ENCODE peak calls at places on chromosomes 1 and 21, in six cellular contexts. J is HCT116, M is MM.1S, X is psoas muscle, I is uterus, Z is fibroblast of lung. G is an unnamed sample. For H3K4me1, the result is how much of the 10 kb centered on the place peaks cover.

GRCh38 chr1:24454684-24455091 is 39.1 kb downstream of the NIPAL3 start:
- DNase-seq in I (no peak), J (no peak), Z (peak), X (no peak), M (no peak), G (no peak)

GRCh38 chr1:3522564-3523270 is 68.3 kb downstream of the ARHGEF16 start:
- DNase-seq in J (no peak), Z (no peak), M (no peak), I (no peak), X (no peak), G (no peak)

GRCh38 chr1:113307771-113308451 is 82.4 kb upstream of the MAGI3 start:
- DNase-seq in X (no peak), J (peak), Z (peak), M (no peak), I (no peak), G (peak)

GRCh38 chr1:154539486-154540483 is 18.7 kb downstream of the UBE2Q1 start:
- DNase-seq in I (no peak), X (no peak), Z (no peak), J (no peak), M (no peak), G (no peak)

GRCh38 chr1:197062692-197063091 is 4.4 kb downstream of the F13B start:
- DNase-seq in I (no peak), Z (no peak), J (no peak), X (no peak), M (no peak), G (no peak)

GRCh38 chr1:32888677-32889420 is 2.6 kb downstream of the HPCA start:
- DNase-seq in M (no peak), J (no peak), Z (no peak), X (no peak), I (no peak), G (no peak)

GRCh38 chr1:85274969-85275453 is 1.4 kb downstream of the BCL10 start:
- DNase-seq in M (no peak), J (no peak), I (no peak), Z (peak), X (no peak), G (peak)

GRCh38 chr21:39385299-39386145 is 36.6 kb upstream of the HMGN1 start:
- DNase-seq in J (no peak), I (peak), Z (peak), M (no peak), X (peak), G (no peak)

GRCh38 chr1:62207187-62207586 is 12.5 kb downstream of the L1TD1 start:
- DNase-seq in Z (no peak), I (no peak), J (no peak), M (no peak), X (no peak), G (no peak)
- H3K4me1 ChIP-seq in Z (under half), I (under half), J (under half), M (under half), X (under half), G (under half)

DNA sequence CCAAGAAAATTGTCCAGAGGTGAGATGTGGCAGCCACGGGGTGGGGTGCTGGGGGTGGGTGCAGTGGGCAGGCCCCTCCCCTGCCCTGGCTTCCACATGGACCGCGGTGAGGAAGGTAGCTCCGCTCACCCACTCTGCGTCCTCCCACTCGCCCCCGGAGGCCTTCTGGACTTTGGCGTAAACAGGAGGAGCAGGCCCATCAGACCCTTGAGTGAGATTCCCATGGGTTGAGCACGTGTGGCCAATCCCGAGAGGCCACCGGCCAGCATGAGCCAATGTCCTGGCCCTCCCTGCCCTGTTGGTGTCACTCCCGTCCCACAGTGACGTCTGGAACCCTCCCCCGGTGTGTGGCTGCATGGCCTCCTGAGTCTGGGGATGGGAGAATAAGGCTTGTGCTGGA is 8.2 kb upstream of the TMEM240 start:
- DNase-seq in I (no peak), X (no peak), Z (no peak), M (no peak), J (no peak), G (no peak)
- TF ChIP-seq CTCF in I (no peak), X (no peak), Z (no peak), M (no peak), J (no peak), G (no peak)

GRCh38 chr1:203322480-203323179 is 17.3 kb downstream of the BTG2 start:
- DNase-seq in M (no peak), I (no peak), J (no peak), Z (no peak), X (no peak), G (no peak)
- H3K4me1 ChIP-seq in M (half or more), I (under half), J (under half), Z (under half), X (under half), G (under half)

GRCh38 chr1:162676767-162677166 is 44.5 kb downstream of the DDR2 start:
- DNase-seq in Z (no peak), J (no peak), M (no peak), I (no peak), X (no peak), G (no peak)

GRCh38 chr1:162678439-162678838 is 46.2 kb downstream of the DDR2 start:
- DNase-seq in J (peak), X (no peak), I (peak), Z (peak), M (no peak), G (no peak)

GRCh38 chr1:162676087-162676486 is 43.8 kb downstream of the DDR2 start:
- DNase-seq in Z (peak), X (no peak), M (no peak), J (no peak), I (peak), G (no peak)

GRCh38 chr1:162679298-162679697 is 47.0 kb downstream of the DDR2 start:
- DNase-seq in J (no peak), Z (no peak), X (no peak), I (no peak), M (no peak), G (no peak)

DNA sequence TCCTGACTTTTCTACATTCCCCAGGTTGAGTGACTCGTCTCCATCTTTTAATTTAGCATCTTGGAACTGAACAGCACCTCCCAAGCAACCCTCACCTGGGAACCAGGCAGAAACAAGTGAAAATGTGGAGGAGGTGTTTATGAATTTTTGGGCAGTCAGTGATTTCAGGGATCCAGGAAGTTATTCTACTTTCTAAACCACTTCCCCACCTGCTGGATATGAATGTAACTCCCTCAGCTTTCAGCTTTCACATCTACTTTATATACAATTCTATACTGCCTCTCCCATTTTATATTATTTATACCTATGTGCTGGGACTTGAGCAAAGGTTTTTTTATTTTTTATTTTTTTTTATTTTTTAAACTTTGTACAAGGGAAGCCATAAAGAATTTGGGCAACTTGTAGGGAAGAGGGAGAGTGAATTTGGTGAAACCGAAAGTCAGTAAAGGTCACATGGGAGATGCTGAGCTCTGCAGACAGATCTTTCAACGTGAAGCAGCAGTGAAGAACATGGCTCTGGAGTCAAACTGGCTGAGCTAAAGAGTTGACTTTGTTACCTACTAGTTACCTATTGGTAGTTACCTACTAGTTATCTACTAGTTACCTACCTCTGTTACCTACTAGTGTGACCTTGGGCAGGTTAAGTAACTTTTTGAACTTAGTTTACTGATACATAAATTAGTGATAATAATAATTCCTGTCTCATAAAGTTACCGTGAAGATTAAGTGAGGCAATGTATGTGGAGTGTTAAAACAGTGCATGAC is 45.5 kb downstream of the DDR2 start:
- DNase-seq in M (peak), X (no peak), J (no peak), I (no peak), Z (no peak), G (no peak)
- TF ChIP-seq CTCF in M (peak), X (no peak), J (peak), I (no peak), Z (no peak), G (peak)

GRCh38 chr1:41915786-41916571 is 2.7 kb downstream of the HIVEP3 start:
- DNase-seq in J (no peak), M (no peak), Z (no peak), X (no peak), I (no peak), G (no peak)

GRCh38 chr1:41918450-41919043 is at the start of gene HIVEP3:
- DNase-seq in J (no peak), Z (peak), I (no peak), X (no peak), M (peak), G (no peak)

GRCh38 chr1:41919131-41919530 is 409 bp upstream of the HIVEP3 start:
- DNase-seq in Z (no peak), X (no peak), J (no peak), M (peak), I (no peak), G (no peak)

GRCh38 chr1:41917835-41918449 is 780 bp downstream of the HIVEP3 start:
- DNase-seq in J (no peak), I (no peak), Z (peak), M (peak), X (peak), G (no peak)

GRCh38 chr1:41917051-41917530 is 1.6 kb downstream of the HIVEP3 start:
- DNase-seq in M (no peak), Z (no peak), X (no peak), I (no peak), J (no peak), G (no peak)
- H3K4me1 ChIP-seq in M (under half), Z (under half), X (under half), I (under half), J (half or more), G (under half)

GRCh38 chr1:156140879-156141707 is 12.3 kb upstream of the SEMA4A start:
- DNase-seq in I (no peak), J (no peak), Z (peak), M (no peak), X (peak), G (no peak)
- TF ChIP-seq CTCF in I (peak), J (peak), Z (peak), M (peak), X (peak), G (peak)

DNA sequence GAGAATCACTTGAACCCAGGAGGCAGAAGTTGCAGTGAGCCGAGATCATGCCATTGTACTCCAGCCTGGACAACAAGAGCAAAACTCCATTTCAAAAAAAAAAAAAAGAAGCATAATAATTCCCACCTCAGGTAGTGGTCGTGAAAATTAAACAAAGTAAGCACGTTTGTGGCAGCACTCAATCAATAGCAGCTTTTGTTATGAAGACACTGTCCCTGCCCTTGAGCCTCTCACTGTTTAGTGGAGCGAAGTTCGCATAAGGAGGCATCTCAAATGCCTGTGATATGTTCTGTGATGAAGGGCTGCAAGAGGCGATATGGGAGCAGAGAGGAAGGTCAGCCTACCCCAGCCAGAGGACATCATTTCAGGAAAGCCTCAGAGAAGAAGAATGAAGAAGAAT is 43.8 kb upstream of the RASAL2 start:
- DNase-seq in I (no peak), J (no peak), Z (no peak), M (no peak), X (no peak), G (no peak)
- H3K4me1 ChIP-seq in I (under half), J (under half), Z (under half), M (under half), X (under half), G (under half)